ENCODE peak calls at places on chromosome 12, in nine cellular contexts. Z is spleen, I is hepatocyte, D is tibial nerve, X is lower lobe of right lung, H is mammary epithelial cell, C is transverse colon, U is esophagus squamous epithelium, A is fibroblast of lung. S is an unnamed sample. For H3K4me1, the result is how much of the 10 kb centered on the place peaks cover.

GRCh38 chr12:15883536-15883935 is 1.3 kb downstream of the STRAP start:
- DNase-seq in Z (no peak), I (no peak), D (no peak), X (no peak), H (peak), C (no peak), U (no peak), A (peak), S (no peak)

GRCh38 chr12:122481861-122482260 is 18.9 kb downstream of the ZCCHC8 start:
- DNase-seq in Z (no peak), I (no peak), D (no peak), X (no peak), H (no peak), C (no peak), U (no peak), A (peak), S (no peak)

GRCh38 chr12:68521321-68521839 is 89.3 kb upstream of the RAP1B start:
- DNase-seq in Z (no peak), I (peak), D (no peak), X (no peak), H (peak), C (no peak), U (no peak), A (peak), S (no peak)

GRCh38 chr12:31300341-31300740 is 25.6 kb downstream of the SINHCAF start:
- DNase-seq in Z (no peak), I (no peak), D (no peak), X (no peak), H (no peak), C (no peak), U (no peak), A (no peak), S (no peak)

GRCh38 chr12:66756631-66757030 is 77.8 kb upstream of the GRIP1 start:
- DNase-seq in Z (no peak), I (no peak), D (no peak), X (no peak), H (no peak), C (no peak), U (no peak), A (no peak), S (no peak)

GRCh38 chr12:49137476-49137875 is 6.3 kb upstream of the TUBA1B start:
- DNase-seq in Z (no peak), I (no peak), D (no peak), X (no peak), H (no peak), C (no peak), U (no peak), A (no peak), S (no peak)

GRCh38 chr12:121465921-121466799 is 66.2 kb downstream of the RNF34 start:
- DNase-seq in Z (peak), I (peak), D (no peak), X (no peak), H (peak), C (peak), U (no peak), A (peak), S (no peak)

GRCh38 chr12:123548107-123548506 is 14.6 kb upstream of the RILPL1 start:
- DNase-seq in Z (no peak), I (no peak), D (no peak), X (no peak), H (no peak), C (no peak), U (no peak), A (no peak), S (no peak)

GRCh38 chr12:97235102-97235501 is 227.5 kb upstream of the RMST start:
- DNase-seq in Z (no peak), I (no peak), D (no peak), X (no peak), H (no peak), C (no peak), U (no peak), A (no peak), S (no peak)

GRCh38 chr12:89470741-89471504 is 53.7 kb downstream of the GALNT4 start:
- DNase-seq in Z (no peak), I (peak), D (no peak), X (no peak), H (peak), C (no peak), U (no peak), A (peak), S (no peak)

GRCh38 chr12:57891639-57892228 is 45.2 kb upstream of the CTDSP2 start:
- DNase-seq in Z (no peak), I (no peak), D (no peak), X (no peak), H (no peak), C (no peak), U (no peak), A (no peak), S (no peak)

GRCh38 chr12:57890191-57891120 is 43.9 kb upstream of the CTDSP2 start:
- DNase-seq in Z (no peak), I (no peak), D (no peak), X (no peak), H (peak), C (no peak), U (no peak), A (peak), S (no peak)

GRCh38 chr12:57894577-57895292 is 46.6 kb upstream of the ATP23 start:
- DNase-seq in Z (no peak), I (no peak), D (no peak), X (no peak), H (no peak), C (no peak), U (no peak), A (no peak), S (no peak)

GRCh38 chr12:57893460-57894353 is 47.2 kb upstream of the CTDSP2 start:
- DNase-seq in Z (no peak), I (peak), D (peak), X (peak), H (no peak), C (peak), U (no peak), A (peak), S (peak)

DNA sequence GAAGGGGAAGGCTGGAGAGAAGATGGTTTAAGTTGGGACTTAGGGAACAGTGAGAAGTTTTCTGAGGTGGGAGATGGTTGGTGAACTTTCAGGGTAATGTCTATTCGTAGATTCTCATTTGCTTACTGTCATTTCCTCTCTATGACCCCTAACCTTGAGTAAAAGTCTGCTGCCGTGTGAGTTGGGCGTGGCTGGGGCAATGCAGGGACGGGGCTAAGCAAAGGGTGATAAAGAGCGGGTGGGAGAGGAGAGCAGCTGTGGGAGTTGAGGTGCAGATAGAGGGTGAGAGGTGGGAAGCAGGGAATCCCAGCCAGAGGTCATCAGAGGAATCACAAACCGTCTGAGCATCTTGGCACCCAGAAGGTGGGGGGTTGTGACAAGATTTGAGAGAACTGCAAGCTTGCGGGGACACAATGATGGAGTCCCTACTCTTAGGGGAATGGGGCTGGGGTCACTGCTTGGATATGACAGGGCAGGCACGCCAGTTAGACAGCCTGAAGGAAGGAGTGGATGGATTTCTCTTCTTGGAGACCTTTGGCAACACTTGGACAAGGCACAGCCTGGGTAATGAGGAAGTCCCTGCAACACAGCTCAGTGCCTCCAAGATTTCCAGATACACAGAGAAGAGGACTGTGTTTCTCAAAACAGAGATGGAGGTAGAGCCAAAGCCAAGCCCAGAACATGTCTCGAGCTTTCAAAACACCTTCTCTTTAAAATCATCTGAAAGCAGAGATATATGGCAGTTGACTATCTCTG is 45.9 kb upstream of the CTDSP2 start:
- DNase-seq in Z (no peak), I (no peak), D (no peak), X (no peak), H (no peak), C (peak), U (no peak), A (no peak), S (no peak)
- H3K4me1 ChIP-seq in Z (half or more), I (half or more), D (half or more), X (half or more), H (half or more), C (half or more), U (half or more), A (half or more), S (half or more)

GRCh38 chr12:130873106-130873795 is 1.4 kb downstream of the RAN start:
- DNase-seq in Z (no peak), I (no peak), D (no peak), X (no peak), H (peak), C (no peak), U (no peak), A (peak), S (no peak)

GRCh38 chr12:130875193-130875592 is 3.3 kb downstream of the RAN start:
- DNase-seq in Z (peak), I (no peak), D (no peak), X (no peak), H (no peak), C (no peak), U (no peak), A (no peak), S (no peak)

GRCh38 chr12:130873825-130874224 is 2.0 kb downstream of the RAN start:
- DNase-seq in Z (no peak), I (no peak), D (no peak), X (no peak), H (no peak), C (no peak), U (no peak), A (no peak), S (no peak)

GRCh38 chr12:130876297-130876696 is 4.4 kb downstream of the RAN start:
- DNase-seq in Z (no peak), I (no peak), D (no peak), X (no peak), H (no peak), C (no peak), U (no peak), A (no peak), S (no peak)

DNA sequence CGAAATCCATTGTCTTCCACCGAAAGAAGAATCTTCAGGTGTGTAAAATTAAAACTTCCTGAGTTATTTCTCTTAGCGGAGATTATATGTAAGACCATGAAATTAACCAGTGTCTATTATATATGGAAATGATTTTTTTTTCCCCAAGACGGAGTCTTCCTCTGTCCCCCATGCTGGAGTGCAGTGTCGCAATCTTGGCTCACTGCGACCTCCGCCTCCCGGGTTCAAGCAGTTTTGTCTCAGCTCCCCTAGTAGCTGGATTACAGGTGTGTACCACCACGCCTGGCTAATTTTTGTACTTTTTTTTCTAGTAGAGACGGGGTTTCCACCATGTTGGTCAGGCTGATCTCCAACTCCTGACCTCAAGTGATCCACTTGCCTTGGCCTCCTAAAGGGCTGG is 2.8 kb downstream of the RAN start:
- DNase-seq in Z (no peak), I (no peak), D (no peak), X (no peak), H (no peak), C (no peak), U (no peak), A (no peak), S (no peak)
- H3K4me1 ChIP-seq in Z (half or more), I (under half), D (under half), X (under half), H (under half), C (under half), U (under half), A (under half), S (under half)

GRCh38 chr12:76785407-76785806 is 21.5 kb downstream of the ZDHHC17 start:
- DNase-seq in Z (no peak), I (no peak), D (no peak), X (no peak), H (no peak), C (no peak), U (no peak), A (no peak), S (no peak)

GRCh38 chr12:76786986-76787385 is 23.1 kb downstream of the ZDHHC17 start:
- DNase-seq in Z (no peak), I (no peak), D (no peak), X (no peak), H (no peak), C (no peak), U (no peak), A (no peak), S (no peak)

GRCh38 chr12:76784600-76785051 is 20.7 kb downstream of the ZDHHC17 start:
- DNase-seq in Z (no peak), I (no peak), D (no peak), X (no peak), H (peak), C (no peak), U (no peak), A (peak), S (no peak)

GRCh38 chr12:76789335-76790050 is 25.6 kb downstream of the ZDHHC17 start:
- DNase-seq in Z (no peak), I (no peak), D (no peak), X (no peak), H (no peak), C (no peak), U (no peak), A (no peak), S (no peak)

GRCh38 chr12:76787689-76788088 is 23.8 kb downstream of the ZDHHC17 start:
- DNase-seq in Z (no peak), I (no peak), D (no peak), X (no peak), H (no peak), C (no peak), U (no peak), A (no peak), S (no peak)
- H3K4me1 ChIP-seq in Z (under half), I (under half), D (under half), X (under half), H (under half), C (under half), U (under half), A (under half), S (under half)

GRCh38 chr12:47238665-47239064 is 158.9 kb upstream of the AMIGO2 start:
- DNase-seq in Z (no peak), I (no peak), D (no peak), X (no peak), H (no peak), C (no peak), U (no peak), A (peak), S (no peak)

GRCh38 chr12:47236109-47236714 is 156.5 kb upstream of the AMIGO2 start:
- DNase-seq in Z (no peak), I (no peak), D (no peak), X (no peak), H (peak), C (no peak), U (no peak), A (peak), S (no peak)

GRCh38 chr12:47234576-47235141 is 154.9 kb upstream of the AMIGO2 start:
- DNase-seq in Z (no peak), I (no peak), D (no peak), X (peak), H (no peak), C (no peak), U (no peak), A (no peak), S (no peak)

GRCh38 chr12:47237751-47238211 is 158.0 kb upstream of the AMIGO2 start:
- DNase-seq in Z (no peak), I (no peak), D (no peak), X (no peak), H (no peak), C (no peak), U (no peak), A (no peak), S (no peak)

GRCh38 chr12:47235258-47236040 is 155.7 kb upstream of the AMIGO2 start:
- DNase-seq in Z (no peak), I (no peak), D (no peak), X (no peak), H (no peak), C (no peak), U (no peak), A (no peak), S (no peak)
- H3K4me1 ChIP-seq in Z (under half), I (under half), D (under half), X (under half), H (under half), C (under half), U (under half), A (under half), S (under half)

GRCh38 chr12:32894566-32894965 is 2.0 kb downstream of the PKP2 start:
- DNase-seq in Z (no peak), I (no peak), D (no peak), X (no peak), H (no peak), C (no peak), U (no peak), A (no peak), S (no peak)
- H3K4me1 ChIP-seq in Z (under half), I (under half), D (under half), X (under half), H (under half), C (half or more), U (half or more), A (under half), S (under half)

GRCh38 chr12:7004840-7005239 is 13.4 kb downstream of the LPCAT3 start:
- DNase-seq in Z (no peak), I (no peak), D (no peak), X (no peak), H (no peak), C (no peak), U (no peak), A (no peak), S (no peak)

GRCh38 chr12:7005288-7005687 is 13.0 kb downstream of the LPCAT3 start:
- DNase-seq in Z (no peak), I (no peak), D (no peak), X (no peak), H (no peak), C (no peak), U (no peak), A (no peak), S (no peak)

GRCh38 chr12:7001921-7002591 is 16.2 kb downstream of the LPCAT3 start:
- DNase-seq in Z (no peak), I (no peak), D (no peak), X (no peak), H (no peak), C (no peak), U (no peak), A (no peak), S (no peak)

GRCh38 chr12:7006639-7007038 is 11.6 kb downstream of the LPCAT3 start:
- DNase-seq in Z (no peak), I (no peak), D (no peak), X (no peak), H (no peak), C (no peak), U (no peak), A (no peak), S (no peak)

GRCh38 chr12:7004287-7004803 is 13.9 kb downstream of the LPCAT3 start:
- DNase-seq in Z (no peak), I (no peak), D (no peak), X (no peak), H (no peak), C (no peak), U (no peak), A (no peak), S (no peak)
- H3K4me1 ChIP-seq in Z (under half), I (under half), D (under half), X (under half), H (under half), C (under half), U (under half), A (under half), S (under half)

GRCh38 chr12:124947013-124947412 is 32.6 kb upstream of the UBC start:
- DNase-seq in Z (no peak), I (no peak), D (no peak), X (no peak), H (no peak), C (no peak), U (no peak), A (no peak), S (peak)
- H3K4me1 ChIP-seq in Z (under half), I (under half), D (under half), X (under half), H (under half), C (under half), U (under half), A (under half), S (under half)

GRCh38 chr12:115023898-115024297 is 339.9 kb upstream of the TBX3 start:
- DNase-seq in Z (no peak), I (no peak), D (no peak), X (no peak), H (no peak), C (no peak), U (no peak), A (no peak), S (no peak)

GRCh38 chr12:115024531-115024930 is 340.6 kb upstream of the TBX3 start:
- DNase-seq in Z (no peak), I (no peak), D (no peak), X (no peak), H (no peak), C (no peak), U (no peak), A (no peak), S (no peak)

GRCh38 chr12:115020091-115020490 is 336.1 kb upstream of the TBX3 start:
- DNase-seq in Z (no peak), I (no peak), D (no peak), X (no peak), H (no peak), C (no peak), U (no peak), A (no peak), S (no peak)

GRCh38 chr12:115017346-115017745 is 333.4 kb upstream of the TBX3 start:
- DNase-seq in Z (no peak), I (no peak), D (no peak), X (no peak), H (no peak), C (no peak), U (no peak), A (no peak), S (no peak)

GRCh38 chr12:115023279-115023678 is 339.3 kb upstream of the TBX3 start:
- DNase-seq in Z (no peak), I (no peak), D (no peak), X (no peak), H (no peak), C (no peak), U (no peak), A (peak), S (no peak)
- H3K4me1 ChIP-seq in Z (under half), I (under half), D (under half), X (under half), H (under half), C (under half), U (under half), A (under half), S (under half)

DNA sequence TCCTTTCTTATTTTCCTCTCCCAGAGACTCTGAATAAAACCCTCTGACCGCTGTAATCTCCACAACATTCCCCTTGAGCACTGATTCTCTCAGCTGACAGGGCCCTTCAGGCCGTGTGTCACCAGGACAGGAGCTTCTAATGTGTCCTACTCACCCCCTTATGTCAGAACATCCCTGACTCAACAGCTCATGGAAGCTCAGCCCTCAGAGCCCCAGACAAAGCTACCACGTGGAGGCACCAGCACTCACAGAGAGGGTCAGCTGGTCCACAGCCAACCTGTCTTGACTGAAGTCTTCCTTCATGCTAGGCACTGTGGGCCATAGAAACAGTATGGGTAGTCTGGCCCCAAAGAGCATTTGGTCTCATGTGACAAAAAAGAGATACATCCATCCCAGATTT is 49.8 kb downstream of the SMUG1 start:
- DNase-seq in Z (no peak), I (no peak), D (no peak), X (no peak), H (no peak), C (no peak), U (no peak), A (no peak), S (no peak)
- H3K4me1 ChIP-seq in Z (under half), I (under half), D (under half), X (under half), H (under half), C (under half), U (half or more), A (under half), S (under half)